ENCODE peak calls at places on chromosomes 3 and 15, in ten cellular contexts. G is GM10248, J is fibroblast of pulmonary artery, T is DND-41, M is BJ, D is heart right ventricle, I is Calu3, E is choroid plexus epithelial cell, L is SK-N-SH, N is astrocyte. S is an unnamed sample.

GRCh38 chr3:50325497-50326181 is 2.4 kb downstream of the TUSC2 start:
- DNase-seq in G (no peak), J (no peak), T (no peak), M (no peak), D (no peak), I (no peak), E (no peak), L (no peak), N (no peak), S (no peak)

GRCh38 chr3:120144267-120144666 is 50.0 kb upstream of the GSK3B start:
- DNase-seq in G (no peak), J (peak), T (no peak), M (no peak), D (no peak), I (peak), E (peak), L (no peak), N (peak), S (no peak)

GRCh38 chr15:28974142-28974541 is 88.4 kb downstream of the APBA2 start:
- DNase-seq in G (no peak), J (no peak), T (no peak), M (no peak), D (no peak), I (no peak), E (no peak), L (no peak), N (no peak), S (peak)

GRCh38 chr3:140898340-140899180 is 43.1 kb upstream of the SLC25A36 start:
- DNase-seq in G (peak), J (peak), T (peak), M (peak), D (no peak), I (peak), E (peak), L (peak), N (peak), S (peak)

GRCh38 chr15:43922021-43922420 is 95.2 kb downstream of the WDR76 start:
- DNase-seq in G (no peak), J (no peak), T (no peak), M (no peak), D (no peak), I (no peak), E (no peak), L (no peak), N (no peak), S (no peak)

GRCh38 chr3:11832964-11833621 is 13.6 kb downstream of the TAMM41 start:
- DNase-seq in G (no peak), J (peak), T (no peak), M (no peak), D (no peak), I (no peak), E (peak), L (no peak), N (no peak), S (no peak)

GRCh38 chr15:50183112-50183794 is 1.3 kb downstream of the SLC27A2 start:
- DNase-seq in G (peak), J (no peak), T (no peak), M (no peak), D (no peak), I (no peak), E (no peak), L (no peak), N (no peak), S (peak)

GRCh38 chr15:89017370-89018066 is 70.7 kb upstream of the ABHD2 start:
- DNase-seq in G (peak), J (peak), T (peak), M (no peak), D (peak), I (peak), E (peak), L (peak), N (peak), S (peak)

GRCh38 chr3:186042521-186043202 is 66.2 kb downstream of the ETV5 start:
- DNase-seq in G (no peak), J (no peak), T (no peak), M (no peak), D (no peak), I (no peak), E (peak), L (no peak), N (no peak), S (no peak)

GRCh38 chr3:42526616-42527367 is 24.3 kb downstream of the VIPR1 start:
- DNase-seq in G (peak), J (no peak), T (peak), M (no peak), D (no peak), I (no peak), E (no peak), L (no peak), N (no peak), S (peak)

GRCh38 chr15:45228931-45229330 is 23.1 kb upstream of the SLC28A2 start:
- DNase-seq in G (no peak), J (no peak), T (no peak), M (no peak), D (no peak), I (no peak), E (no peak), L (no peak), N (no peak), S (no peak)

DNA sequence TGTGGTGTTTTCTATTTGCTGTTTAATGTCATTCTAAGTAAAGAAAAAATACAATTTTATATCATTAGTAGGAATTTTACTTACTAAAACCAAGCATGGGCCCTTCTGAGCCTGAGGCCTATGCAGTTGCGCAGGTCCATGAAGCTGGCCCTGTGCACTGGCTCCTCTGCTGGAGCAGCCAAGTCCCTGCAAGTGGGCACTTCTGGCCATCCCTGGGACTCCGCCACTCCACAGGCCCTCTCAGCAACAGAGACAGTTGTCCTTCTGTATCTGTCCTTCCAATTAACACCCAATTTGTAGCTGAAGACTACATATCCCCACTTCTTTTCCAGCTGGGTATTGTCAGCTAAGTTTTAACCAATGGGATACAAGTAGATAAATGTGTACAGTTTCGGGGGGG is 49.9 kb upstream of the RYK start:
- DNase-seq in G (no peak), J (no peak), T (no peak), M (no peak), D (peak), I (peak), E (no peak), L (peak), N (no peak), S (no peak)
- TF ChIP-seq CTCF in G (no peak), J (peak), T (peak), M (peak), D (no peak), I (no peak), E (peak), L (peak), N (no peak), S (no peak)

DNA sequence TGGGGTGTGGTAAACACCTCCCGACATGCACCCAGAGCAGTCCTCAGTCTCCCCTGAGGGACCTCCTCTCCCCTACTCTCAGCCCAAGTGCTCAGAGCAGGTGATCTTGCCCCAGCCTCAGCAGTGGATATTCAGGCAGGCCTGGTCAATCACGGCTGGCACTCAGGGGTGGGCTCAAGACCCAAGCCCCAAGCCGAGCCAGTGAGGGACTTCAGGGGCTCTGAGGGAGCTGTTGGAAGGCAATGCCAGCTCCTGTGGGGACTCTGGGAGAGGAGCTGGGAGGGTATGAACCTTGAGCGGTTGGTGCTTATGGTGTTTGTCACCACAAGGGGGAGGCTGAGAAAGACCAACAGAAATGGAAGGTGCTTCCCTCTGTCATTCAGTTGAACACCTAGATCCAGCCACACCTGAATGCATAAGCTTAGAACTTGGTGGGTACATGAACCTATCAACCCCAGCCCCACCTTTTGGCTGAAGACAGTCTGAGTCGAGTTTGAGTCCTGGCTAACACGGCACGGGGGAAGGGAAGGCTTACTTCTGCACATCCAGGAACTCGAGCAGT is 19.4 kb downstream of the ALS2CL start:
- DNase-seq in G (no peak), J (no peak), T (no peak), M (no peak), D (no peak), I (no peak), E (no peak), L (no peak), N (no peak), S (no peak)
- TF ChIP-seq CTCF in G (no peak), J (peak), T (peak), M (peak), D (no peak), I (no peak), E (peak), L (no peak), N (peak), S (no peak)

GRCh38 chr3:52857870-52858269 is 23.1 kb upstream of the MUSTN1 start:
- DNase-seq in G (no peak), J (no peak), T (no peak), M (no peak), D (no peak), I (no peak), E (no peak), L (no peak), N (no peak), S (no peak)

GRCh38 chr3:52860424-52860768 is 25.6 kb upstream of the MUSTN1 start:
- DNase-seq in G (no peak), J (no peak), T (no peak), M (no peak), D (no peak), I (no peak), E (peak), L (no peak), N (no peak), S (no peak)

GRCh38 chr3:52857108-52857507 is 22.3 kb upstream of the MUSTN1 start:
- DNase-seq in G (no peak), J (no peak), T (no peak), M (no peak), D (no peak), I (no peak), E (no peak), L (no peak), N (no peak), S (no peak)

GRCh38 chr3:52856666-52857065 is 21.8 kb upstream of the MUSTN1 start:
- DNase-seq in G (no peak), J (no peak), T (no peak), M (no peak), D (no peak), I (no peak), E (no peak), L (no peak), N (no peak), S (no peak)

DNA sequence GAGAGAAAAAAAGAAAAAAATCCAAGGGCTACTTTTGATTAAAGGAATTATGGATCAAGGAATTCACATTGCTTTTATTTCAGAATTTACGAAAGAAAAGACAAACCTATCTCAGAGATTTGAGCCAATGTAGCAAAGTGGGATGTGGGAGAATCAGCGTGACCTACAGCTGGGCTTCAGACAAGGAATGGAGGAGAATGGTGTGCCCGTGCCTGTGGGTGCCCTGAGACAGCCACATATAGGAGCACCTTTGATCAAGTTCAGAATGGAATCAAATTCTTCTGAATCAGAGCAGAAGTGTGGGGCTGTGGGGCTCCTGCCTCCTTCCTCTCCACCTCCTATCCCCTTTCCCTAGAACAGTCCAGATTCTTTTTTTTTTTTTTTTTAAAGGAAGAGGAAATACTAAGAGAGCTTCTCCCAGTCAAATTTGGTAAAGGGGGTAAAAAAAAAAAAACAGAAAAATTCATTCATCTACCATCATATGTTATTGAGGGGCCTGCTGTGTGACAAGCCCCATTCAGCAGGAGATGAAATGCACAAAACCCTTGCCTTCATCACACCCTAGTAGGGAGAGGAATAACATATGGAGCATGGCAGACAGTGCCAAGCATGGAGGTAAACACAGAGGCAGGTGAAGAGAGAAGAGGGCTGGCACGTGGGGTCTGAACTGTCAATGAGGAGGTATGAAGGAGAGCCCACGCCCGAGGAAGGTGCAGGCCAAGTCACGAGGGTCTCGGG is 25.0 kb upstream of the MUSTN1 start:
- DNase-seq in G (no peak), J (no peak), T (no peak), M (no peak), D (no peak), I (no peak), E (no peak), L (no peak), N (no peak), S (no peak)
- TF ChIP-seq CTCF in G (no peak), J (no peak), T (no peak), M (no peak), D (no peak), I (no peak), E (no peak), L (no peak), N (no peak), S (no peak)

GRCh38 chr3:124347418-124347817 is 355.5 kb upstream of the ROPN1 start:
- DNase-seq in G (no peak), J (no peak), T (no peak), M (no peak), D (no peak), I (no peak), E (no peak), L (peak), N (no peak), S (no peak)
- TF ChIP-seq CTCF in G (no peak), J (no peak), T (no peak), M (no peak), D (no peak), I (no peak), E (peak), L (no peak), N (no peak), S (no peak)

GRCh38 chr3:48446425-48447193 is at the start of gene ATRIP:
- DNase-seq in G (peak), J (peak), T (peak), M (no peak), D (peak), I (peak), E (peak), L (peak), N (peak), S (peak)
- TF ChIP-seq CTCF in G (no peak), J (no peak), T (no peak), M (no peak), D (no peak), I (no peak), E (no peak), L (no peak), N (no peak), S (no peak)

GRCh38 chr15:34365073-34365825 is 1.7 kb downstream of the LPCAT4 start:
- DNase-seq in G (no peak), J (no peak), T (no peak), M (no peak), D (peak), I (no peak), E (no peak), L (no peak), N (peak), S (peak)

GRCh38 chr15:34365836-34366235 is 1.2 kb downstream of the LPCAT4 start:
- DNase-seq in G (no peak), J (no peak), T (no peak), M (no peak), D (no peak), I (no peak), E (no peak), L (no peak), N (no peak), S (peak)

GRCh38 chr15:34370129-34370528 is 3.1 kb upstream of the LPCAT4 start:
- DNase-seq in G (no peak), J (no peak), T (no peak), M (no peak), D (no peak), I (no peak), E (no peak), L (no peak), N (no peak), S (no peak)

GRCh38 chr15:34366271-34367043 is 539 bp downstream of the LPCAT4 start:
- DNase-seq in G (peak), J (peak), T (peak), M (no peak), D (peak), I (peak), E (peak), L (peak), N (peak), S (peak)

DNA sequence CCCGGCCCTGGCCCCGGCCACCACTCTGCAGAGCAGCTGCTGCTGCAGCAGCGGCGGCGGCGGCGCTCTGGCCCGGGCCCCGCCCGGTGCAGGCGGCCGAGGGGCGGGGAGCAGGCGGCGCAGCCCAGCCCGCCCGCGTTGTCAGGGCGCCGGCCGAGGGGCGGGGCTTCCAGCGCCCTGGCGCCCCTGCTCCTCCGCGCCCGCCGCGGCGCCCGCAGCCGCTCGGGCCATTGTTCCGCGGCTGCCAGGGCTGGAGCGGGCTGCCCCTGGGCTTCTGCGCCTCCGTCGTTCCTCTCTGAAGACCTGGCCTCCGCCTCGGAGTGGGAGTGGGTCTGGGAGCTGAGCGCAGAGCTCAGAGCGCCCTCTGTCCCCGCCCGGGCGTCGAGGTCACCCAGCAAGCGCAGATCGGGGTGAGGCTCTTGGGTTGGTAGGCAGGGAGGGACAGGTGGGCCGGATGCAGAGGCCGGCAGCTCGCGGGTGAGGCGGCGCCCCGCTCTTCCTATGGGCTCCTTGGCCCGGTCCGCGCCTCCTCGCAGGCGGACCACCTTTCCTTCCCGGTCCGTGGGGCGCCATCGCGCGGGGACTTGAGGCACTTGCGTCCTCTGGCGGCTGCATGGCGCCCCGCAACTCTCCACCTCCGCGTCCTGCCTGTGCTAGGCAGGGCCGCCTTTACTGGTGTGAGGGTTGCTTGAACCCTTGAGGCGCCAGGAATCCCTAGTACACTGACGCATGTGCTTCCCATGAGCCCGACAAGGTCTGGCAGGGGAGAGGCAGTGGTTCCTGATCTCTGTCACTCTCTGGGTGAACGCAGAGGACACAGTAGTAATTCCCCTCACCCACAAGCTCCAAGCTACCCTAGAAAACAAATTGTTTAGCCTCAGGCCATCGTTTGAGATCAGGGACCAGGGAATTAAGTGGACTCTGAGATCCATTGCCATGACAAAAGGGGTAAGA is at the start of gene LPCAT4:
- DNase-seq in G (peak), J (peak), T (peak), M (peak), D (peak), I (peak), E (peak), L (peak), N (peak), S (peak)
- TF ChIP-seq CTCF in G (peak), J (peak), T (peak), M (peak), D (peak), I (no peak), E (peak), L (peak), N (peak), S (peak)

S was measured in activated CD8-positive, alpha-beta T cell treated with anti-CD3 and anti-CD28 coated beads for 36 hours.